ENCODE peak calls at places on chromosome 18, in nine cellular contexts. L, V, T, Y, W, U, I, F and S are unnamed samples.

GRCh38 chr18:400466-400865 is 100.0 kb downstream of the COLEC12 start:
- DNase-seq in L (peak), V (peak), T (peak), Y (no peak), W (no peak), U (no peak), I (peak), F (no peak), S (no peak)

GRCh38 chr18:56823986-56824385 is 172.8 kb downstream of the WDR7 start:
- DNase-seq in L (peak), V (no peak), T (peak), Y (no peak), W (no peak), U (no peak), I (peak), F (no peak), S (no peak)

GRCh38 chr18:52937840-52938239 is 597.8 kb downstream of the DCC start:
- DNase-seq in L (no peak), V (no peak), T (no peak), Y (no peak), W (no peak), U (no peak), I (no peak), F (no peak), S (no peak)

GRCh38 chr18:73840319-73841065 is 307.1 kb downstream of the FBXO15 start:
- DNase-seq in L (no peak), V (no peak), T (no peak), Y (no peak), W (no peak), U (peak), I (no peak), F (no peak), S (no peak)

GRCh38 chr18:56200381-56200831 is 438.0 kb downstream of the TXNL1 start:
- DNase-seq in L (peak), V (no peak), T (peak), Y (no peak), W (no peak), U (no peak), I (peak), F (no peak), S (no peak)

GRCh38 chr18:61831071-61831470 is 61.7 kb downstream of the RNF152 start:
- DNase-seq in L (peak), V (no peak), T (peak), Y (no peak), W (no peak), U (no peak), I (peak), F (no peak), S (no peak)

GRCh38 chr18:28267878-28268625 is 91.1 kb upstream of the CDH2 start:
- DNase-seq in L (peak), V (no peak), T (peak), Y (no peak), W (no peak), U (no peak), I (peak), F (no peak), S (no peak)

GRCh38 chr18:61606068-61606660 is 272.9 kb downstream of the CDH20 start:
- DNase-seq in L (peak), V (no peak), T (peak), Y (peak), W (no peak), U (peak), I (peak), F (no peak), S (no peak)

GRCh38 chr18:44917865-44918476 is 237.3 kb downstream of the SETBP1 start:
- DNase-seq in L (no peak), V (no peak), T (no peak), Y (no peak), W (no peak), U (no peak), I (no peak), F (no peak), S (no peak)

GRCh38 chr18:6837904-6838303 is 108.4 kb downstream of the ARHGAP28 start:
- DNase-seq in L (no peak), V (no peak), T (peak), Y (no peak), W (no peak), U (no peak), I (no peak), F (no peak), S (no peak)

GRCh38 chr18:49690307-49690706 is 123.0 kb downstream of the ACAA2 start:
- DNase-seq in L (peak), V (no peak), T (peak), Y (no peak), W (no peak), U (no peak), I (peak), F (no peak), S (no peak)

GRCh38 chr18:29418136-29418535 is 1241.2 kb upstream of the CDH2 start:
- DNase-seq in L (peak), V (no peak), T (peak), Y (no peak), W (no peak), U (no peak), I (peak), F (no peak), S (no peak)

GRCh38 chr18:52337286-52337685 is 2.7 kb upstream of the DCC start:
- DNase-seq in L (peak), V (no peak), T (no peak), Y (no peak), W (no peak), U (no peak), I (no peak), F (no peak), S (no peak)

GRCh38 chr18:58962331-58962730 is 97.7 kb downstream of the ZNF532 start:
- DNase-seq in L (no peak), V (no peak), T (no peak), Y (no peak), W (no peak), U (no peak), I (no peak), F (no peak), S (no peak)

GRCh38 chr18:79867666-79868065 is 69.9 kb downstream of the KCNG2 start:
- DNase-seq in L (no peak), V (no peak), T (no peak), Y (no peak), W (no peak), U (no peak), I (no peak), F (no peak), S (peak)

GRCh38 chr18:11512096-11513030 is 97.0 kb upstream of the SLC35G4 start:
- DNase-seq in L (peak), V (no peak), T (peak), Y (no peak), W (no peak), U (no peak), I (peak), F (peak), S (no peak)

GRCh38 chr18:40864846-40865245 is 1090.2 kb upstream of the PIK3C3 start:
- DNase-seq in L (peak), V (no peak), T (no peak), Y (no peak), W (no peak), U (no peak), I (no peak), F (no peak), S (no peak)

GRCh38 chr18:12745095-12745820 is 42.4 kb downstream of the PSMG2 start:
- DNase-seq in L (peak), V (no peak), T (no peak), Y (no peak), W (no peak), U (no peak), I (no peak), F (no peak), S (no peak)

GRCh38 chr18:70377857-70378701 is 89.2 kb downstream of the SOCS6 start:
- DNase-seq in L (no peak), V (no peak), T (peak), Y (no peak), W (no peak), U (no peak), I (no peak), F (no peak), S (no peak)

GRCh38 chr18:10152475-10152874 is 238.7 kb downstream of the VAPA start:
- DNase-seq in L (no peak), V (no peak), T (no peak), Y (no peak), W (no peak), U (no peak), I (no peak), F (no peak), S (no peak)

GRCh38 chr18:46452820-46453219 is 204.2 kb downstream of the LOXHD1 start:
- DNase-seq in L (no peak), V (no peak), T (no peak), Y (no peak), W (no peak), U (no peak), I (peak), F (no peak), S (no peak)

GRCh38 chr18:79645291-79645983 is 34.2 kb upstream of the CTDP1 start:
- DNase-seq in L (no peak), V (no peak), T (peak), Y (no peak), W (no peak), U (no peak), I (peak), F (no peak), S (no peak)

GRCh38 chr18:25282282-25282681 is 69.7 kb downstream of the ZNF521 start:
- DNase-seq in L (no peak), V (no peak), T (no peak), Y (peak), W (no peak), U (no peak), I (no peak), F (no peak), S (no peak)

GRCh38 chr18:11752116-11752911 is 63.2 kb downstream of the GNAL start:
- DNase-seq in L (peak), V (no peak), T (peak), Y (no peak), W (peak), U (peak), I (peak), F (no peak), S (no peak)

GRCh38 chr18:55256568-55257289 is 297.5 kb upstream of the CCDC68 start:
- DNase-seq in L (peak), V (no peak), T (no peak), Y (no peak), W (no peak), U (no peak), I (no peak), F (no peak), S (no peak)

GRCh38 chr18:62617793-62618591 is 95.2 kb downstream of the ZCCHC2 start:
- DNase-seq in L (no peak), V (no peak), T (peak), Y (no peak), W (no peak), U (no peak), I (no peak), F (no peak), S (no peak)

GRCh38 chr18:23631746-23632145 is 31.0 kb downstream of the ANKRD29 start:
- DNase-seq in L (no peak), V (no peak), T (no peak), Y (no peak), W (no peak), U (no peak), I (no peak), F (no peak), S (no peak)

GRCh38 chr18:9736942-9737813 is 29.1 kb downstream of the RAB31 start:
- DNase-seq in L (peak), V (no peak), T (no peak), Y (no peak), W (no peak), U (peak), I (peak), F (peak), S (peak)

GRCh38 chr18:63848159-63848558 is 39.3 kb upstream of the SERPINB2 start:
- DNase-seq in L (peak), V (no peak), T (peak), Y (no peak), W (no peak), U (peak), I (peak), F (peak), S (no peak)

GRCh38 chr18:68314403-68314802 is 400.5 kb downstream of the TMX3 start:
- DNase-seq in L (peak), V (no peak), T (no peak), Y (no peak), W (no peak), U (no peak), I (peak), F (no peak), S (no peak)

GRCh38 chr18:22282311-22283235 is 113.2 kb downstream of the GATA6 start:
- DNase-seq in L (no peak), V (no peak), T (peak), Y (no peak), W (peak), U (no peak), I (peak), F (peak), S (no peak)
- TF ChIP-seq CTCF in L (no peak), V (no peak), T (no peak), Y (no peak), W (no peak), U (no peak), I (peak), F (no peak), S (no peak)

GRCh38 chr18:30763913-30764350 is 278.6 kb downstream of the DSC3 start:
- DNase-seq in L (no peak), V (no peak), T (no peak), Y (no peak), W (no peak), U (peak), I (no peak), F (no peak), S (no peak)

GRCh38 chr18:30765247-30765646 is 277.3 kb downstream of the DSC3 start:
- DNase-seq in L (no peak), V (no peak), T (no peak), Y (no peak), W (no peak), U (no peak), I (no peak), F (no peak), S (no peak)

GRCh38 chr18:30766053-30766452 is 276.5 kb downstream of the DSC3 start:
- DNase-seq in L (no peak), V (no peak), T (no peak), Y (no peak), W (no peak), U (no peak), I (no peak), F (no peak), S (no peak)
- TF ChIP-seq CTCF in L (no peak), V (no peak), T (no peak), Y (no peak), W (no peak), U (no peak), I (no peak), F (no peak), S (no peak)

DNA sequence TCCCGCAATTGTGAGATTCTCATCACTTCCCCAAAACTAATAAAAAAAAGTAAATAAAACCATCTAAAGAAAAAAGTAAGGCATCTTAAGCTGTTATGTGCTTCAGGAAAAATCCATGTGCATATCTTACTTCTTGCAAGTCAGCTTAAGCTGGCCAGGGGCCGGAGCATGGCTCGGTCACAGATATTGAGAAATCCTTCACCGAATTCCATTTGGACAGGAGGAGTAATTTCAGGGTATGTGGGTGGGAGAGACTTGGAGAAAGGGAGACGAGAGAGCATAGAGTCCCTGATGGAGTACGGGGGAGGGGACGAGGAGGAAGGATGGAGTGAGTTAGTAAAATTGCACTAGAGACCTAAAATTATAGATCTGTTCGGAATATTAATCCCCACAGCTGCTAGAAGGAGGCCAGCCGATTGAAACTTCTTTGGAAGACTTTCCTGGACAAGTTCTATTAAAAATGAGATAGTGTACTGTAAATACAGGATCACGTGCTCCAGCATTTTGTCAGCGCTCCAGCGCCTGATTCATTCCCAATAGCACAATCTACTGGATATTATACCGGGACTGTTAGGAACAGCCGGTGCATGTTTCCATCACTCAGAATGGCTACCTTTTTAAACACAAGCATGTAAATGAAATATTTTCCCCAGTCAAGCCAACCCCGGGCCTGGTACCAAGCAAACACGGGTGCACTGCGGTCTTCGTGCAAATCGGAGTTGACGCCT is 438.4 kb downstream of the ZNF516 start:
- DNase-seq in L (no peak), V (no peak), T (peak), Y (peak), W (no peak), U (no peak), I (no peak), F (no peak), S (no peak)
- TF ChIP-seq CTCF in L (no peak), V (no peak), T (no peak), Y (no peak), W (no peak), U (no peak), I (no peak), F (no peak), S (no peak)

GRCh38 chr18:48345596-48345995 is 63.6 kb downstream of the ZBTB7C start:
- DNase-seq in L (peak), V (no peak), T (peak), Y (no peak), W (no peak), U (no peak), I (peak), F (peak), S (no peak)
- TF ChIP-seq CTCF in L (peak), V (no peak), T (peak), Y (peak), W (no peak), U (no peak), I (peak), F (no peak), S (peak)

GRCh38 chr18:53950545-53950944 is 273.9 kb downstream of the MBD2 start:
- DNase-seq in L (no peak), V (no peak), T (no peak), Y (no peak), W (no peak), U (no peak), I (no peak), F (no peak), S (no peak)
- TF ChIP-seq CTCF in L (no peak), V (no peak), T (no peak), Y (no peak), W (no peak), U (no peak), I (no peak), F (no peak), S (no peak)

DNA sequence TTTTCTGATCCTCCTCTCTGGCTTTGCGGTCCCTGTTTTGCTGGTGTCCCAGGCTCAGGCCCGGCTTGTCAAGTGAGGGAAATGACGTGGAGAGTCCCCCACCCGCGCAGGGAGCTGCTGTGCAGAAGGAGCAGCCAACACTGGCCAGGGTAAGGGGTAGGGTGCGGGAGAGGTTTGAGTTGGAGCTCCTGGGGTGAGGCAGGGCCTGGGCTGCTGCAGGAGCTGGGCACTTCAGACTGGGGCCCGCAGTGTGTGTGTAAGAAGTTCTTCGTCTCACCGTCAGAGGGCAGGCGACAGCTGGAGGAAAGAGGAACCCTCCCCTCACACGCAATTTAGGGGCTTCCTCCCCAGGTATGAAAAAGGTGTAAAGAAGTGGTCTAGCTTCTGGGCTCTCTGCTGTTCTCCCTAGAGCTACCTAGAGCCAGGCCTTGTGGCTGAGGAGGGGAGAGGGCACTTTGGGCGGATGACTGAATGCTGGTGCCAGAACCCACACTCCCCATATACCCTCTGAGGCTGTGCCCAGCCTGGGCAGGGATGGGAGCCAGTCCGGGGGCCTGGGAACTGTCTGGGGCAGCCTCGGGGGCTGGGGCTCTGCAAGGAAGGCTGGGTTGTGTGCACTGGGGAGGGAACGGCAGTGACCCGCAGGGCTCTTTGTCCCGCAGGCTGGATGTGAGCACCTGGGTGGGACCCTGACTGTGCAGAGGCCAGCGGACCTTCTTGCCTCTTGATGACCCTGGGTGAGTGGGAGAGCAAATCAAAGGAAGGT is 11.8 kb downstream of the CELF4 start:
- DNase-seq in L (no peak), V (no peak), T (no peak), Y (no peak), W (no peak), U (peak), I (no peak), F (no peak), S (no peak)
- TF ChIP-seq CTCF in L (no peak), V (no peak), T (peak), Y (no peak), W (no peak), U (peak), I (no peak), F (no peak), S (peak)

GRCh38 chr18:66497351-66497750 is 106.5 kb downstream of the CDH19 start:
- DNase-seq in L (no peak), V (no peak), T (no peak), Y (no peak), W (no peak), U (no peak), I (no peak), F (no peak), S (no peak)

GRCh38 chr18:66495844-66496243 is 108.0 kb downstream of the CDH19 start:
- DNase-seq in L (no peak), V (no peak), T (peak), Y (peak), W (no peak), U (peak), I (peak), F (peak), S (peak)
- TF ChIP-seq CTCF in L (no peak), V (no peak), T (peak), Y (peak), W (no peak), U (peak), I (peak), F (peak), S (peak)

DNA sequence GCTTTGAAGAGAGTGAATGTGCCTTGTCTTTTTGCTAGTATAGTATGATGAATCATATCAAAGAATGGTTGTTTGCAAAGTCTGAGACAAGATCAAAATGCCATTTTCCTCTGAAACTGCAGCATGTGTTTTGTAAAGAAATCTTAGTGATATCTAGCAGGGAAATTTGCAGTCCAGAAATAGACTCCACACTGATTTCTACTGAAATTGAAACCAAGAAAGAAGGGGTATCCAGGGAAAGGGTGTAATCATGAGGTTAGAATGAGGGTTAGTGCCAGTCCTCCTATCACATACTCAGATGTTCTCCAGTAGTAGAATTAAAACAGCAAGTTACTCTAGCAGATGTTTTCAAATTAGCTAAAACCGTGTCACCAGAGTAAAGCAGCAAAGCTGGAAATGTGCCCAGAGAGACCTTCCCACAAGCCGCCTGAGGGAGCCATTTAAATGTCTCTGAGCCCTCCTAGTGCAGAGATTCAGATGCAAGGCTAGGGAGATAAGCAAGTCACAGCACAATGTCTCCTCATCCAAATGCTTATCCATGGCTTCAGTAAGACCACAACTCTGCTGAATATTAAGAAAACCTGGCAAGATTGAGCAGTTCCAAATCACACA is 4.9 kb downstream of the DLGAP1 start:
- DNase-seq in L (no peak), V (no peak), T (no peak), Y (no peak), W (no peak), U (no peak), I (no peak), F (no peak), S (no peak)
- TF ChIP-seq CTCF in L (no peak), V (no peak), T (no peak), Y (no peak), W (no peak), U (no peak), I (no peak), F (no peak), S (no peak)